ENCODE peak calls at places on chromosome 19, in four cellular contexts. H is tibial nerve, E is heart left ventricle, S is transverse colon. G is an unnamed sample.
A peak's percentile ranks its signal among the peaks of the same experiment; 100 is the strongest.

GRCh38 chr19:294341-294818 is 3.2 kb upstream of the PLPP2 start:
- DNase-seq in E (no peak), H (no peak), S (no peak), G (no peak)

GRCh38 chr19:39104104-39104708 is 20.0 kb downstream of the ACP7 start:
- DNase-seq in H (no peak), E (no peak), S (no peak), G (no peak)

GRCh38 chr19:4976412-4977298 is 7.7 kb downstream of the KDM4B start:
- DNase-seq in S (peak; percentile 66), E (peak; percentile 86), H (peak; percentile 85), G (peak; percentile 91)

GRCh38 chr19:50510121-50510670 is 795 bp downstream of the JOSD2 start:
- DNase-seq in E (peak; percentile 56), S (no peak), H (no peak), G (no peak)

GRCh38 chr19:48780684-48781391 is 25.5 kb downstream of the FGF21 start:
- DNase-seq in E (no peak), S (no peak), H (peak; percentile 18), G (no peak)

GRCh38 chr19:47356900-47357299 is 7.8 kb downstream of the DHX34 start:
- DNase-seq in E (no peak), H (no peak), S (no peak), G (no peak)

GRCh38 chr19:10112037-10112751 is 701 bp downstream of the P2RY11 start:
- DNase-seq in E (no peak), S (peak; percentile 14), H (no peak), G (peak; percentile 44)

GRCh38 chr19:29785955-29786589 is 25.7 kb upstream of the CCNE1 start:
- DNase-seq in S (no peak), H (no peak), E (no peak), G (no peak)

GRCh38 chr19:19049406-19049805 is 14.4 kb upstream of the SLC25A42 start:
- DNase-seq in S (no peak), H (no peak), E (no peak), G (no peak)

GRCh38 chr19:52689804-52690394 is 44.9 kb downstream of the ZNF611 start:
- DNase-seq in H (peak; percentile 29), S (peak; percentile 30), E (peak; percentile 58), G (peak; percentile 89)

GRCh38 chr19:34480971-34481821 is at the start of gene WTIP:
- DNase-seq in E (peak; percentile 84), H (peak; percentile 43), S (peak; percentile 41), G (peak; percentile 59)

GRCh38 chr19:48329167-48329891 is 4.0 kb downstream of the EMP3 start:
- DNase-seq in H (no peak), E (no peak), S (peak; percentile 49), G (no peak)

GRCh38 chr19:50718255-50719118 is 1.1 kb downstream of the SHANK1 start:
- DNase-seq in H (no peak), E (peak; percentile 33), S (no peak), G (peak; percentile 78)

GRCh38 chr19:48274173-48274572 is 4.3 kb downstream of the ZNF114 start:
- DNase-seq in H (no peak), E (no peak), S (no peak), G (no peak)

GRCh38 chr19:31350693-31351211 is 1.5 kb upstream of the TSHZ3 start:
- DNase-seq in H (no peak), E (peak; percentile 62), S (peak; percentile 41), G (peak; percentile 40)

GRCh38 chr19:8028951-8029491 is 23.5 kb upstream of the CCL25 start:
- DNase-seq in S (no peak), E (peak; percentile 32), H (no peak), G (no peak)

GRCh38 chr19:51119675-51120074 is 5.0 kb upstream of the SIGLEC9 start:
- DNase-seq in E (no peak), H (no peak), S (no peak), G (no peak)

GRCh38 chr19:42850981-42851717 is 28.4 kb downstream of the PSG1 start:
- DNase-seq in E (peak; percentile 59), S (peak; percentile 15), H (peak; percentile 34), G (peak; percentile 23)

GRCh38 chr19:4913996-4914735 is 4.9 kb downstream of the UHRF1 start:
- DNase-seq in S (peak; percentile 17), H (no peak), E (no peak), G (no peak)

GRCh38 chr19:1469936-1470863 is 8.8 kb downstream of the C19orf25 start:
- DNase-seq in E (no peak), H (no peak), S (peak; percentile 67), G (peak; percentile 90)

GRCh38 chr19:55930996-55931515 is 1.1 kb downstream of the NLRP13 start:
- DNase-seq in S (no peak), H (no peak), E (no peak), G (no peak)

GRCh38 chr19:43464089-43464775 is 1.2 kb downstream of the LYPD3 start:
- DNase-seq in S (peak; percentile 81), H (peak; percentile 84), E (no peak), G (peak; percentile 79)

GRCh38 chr19:34502582-34503545 is 21.3 kb downstream of the WTIP start:
- DNase-seq in H (no peak), S (no peak), E (no peak), G (no peak)

GRCh38 chr19:15239337-15239949 is 7.2 kb upstream of the EPHX3 start:
- DNase-seq in S (no peak), E (no peak), H (no peak), G (no peak)

GRCh38 chr19:15241259-15241658 is 9.0 kb upstream of the EPHX3 start:
- DNase-seq in E (no peak), H (no peak), S (no peak), G (no peak)

GRCh38 chr19:15238639-15239155 is 6.4 kb upstream of the EPHX3 start:
- DNase-seq in E (no peak), S (no peak), H (no peak), G (no peak)

GRCh38 chr19:15237759-15238638 is 5.8 kb upstream of the EPHX3 start:
- DNase-seq in H (no peak), E (no peak), S (no peak), G (no peak)

GRCh38 chr19:15240539-15240938 is 8.3 kb upstream of the EPHX3 start:
- DNase-seq in S (no peak), H (no peak), E (no peak), G (no peak)
- TF ChIP-seq POLR2A in S (no peak), H (no peak), E (no peak), G (no peak)

GRCh38 chr19:17755533-17755885 is 4.2 kb downstream of the FCHO1 start:
- DNase-seq in S (no peak), H (no peak), E (no peak), G (no peak)
- TF ChIP-seq POLR2A in S (no peak), H (no peak), E (no peak), G (no peak)

DNA sequence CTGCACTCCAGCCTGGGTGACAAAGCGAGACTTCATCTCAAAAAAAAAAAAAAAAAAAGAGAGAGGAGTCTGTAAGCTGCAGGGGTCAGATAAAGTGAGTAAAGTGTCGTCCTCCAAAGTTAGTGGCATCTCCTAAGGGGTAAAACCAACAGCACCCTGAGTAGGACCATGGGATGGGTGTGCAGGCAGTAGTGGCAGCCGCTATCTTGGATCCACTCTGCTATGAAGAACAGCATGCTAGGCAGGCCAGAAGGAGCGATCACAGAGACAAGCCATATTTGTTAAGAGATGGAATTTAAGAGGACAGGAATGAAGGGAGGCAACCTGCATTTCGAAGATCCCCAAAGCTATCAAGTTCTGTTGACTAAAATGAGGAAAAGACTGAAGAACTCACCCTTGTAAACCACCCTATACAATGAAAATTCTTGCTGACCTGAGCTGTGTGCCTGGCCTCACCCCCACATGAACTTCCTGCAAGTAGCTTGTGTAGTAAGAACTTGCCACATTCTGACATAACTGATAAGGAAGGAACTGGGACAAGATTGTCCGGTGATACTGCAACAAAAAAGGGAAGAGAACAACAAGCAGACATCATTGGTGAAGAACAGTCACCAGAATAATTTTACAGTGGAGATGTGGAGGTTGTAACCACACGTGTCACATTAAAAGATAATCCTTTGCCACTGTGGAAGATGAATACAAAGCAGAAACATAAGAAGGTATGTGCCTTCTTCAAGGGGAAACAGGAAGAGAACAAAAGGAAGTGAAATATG is 16.2 kb downstream of the DPY19L3 start:
- DNase-seq in E (no peak), H (no peak), S (no peak), G (peak; percentile 44)
- TF ChIP-seq POLR2A in E (no peak), H (no peak), S (no peak), G (no peak)

DNA sequence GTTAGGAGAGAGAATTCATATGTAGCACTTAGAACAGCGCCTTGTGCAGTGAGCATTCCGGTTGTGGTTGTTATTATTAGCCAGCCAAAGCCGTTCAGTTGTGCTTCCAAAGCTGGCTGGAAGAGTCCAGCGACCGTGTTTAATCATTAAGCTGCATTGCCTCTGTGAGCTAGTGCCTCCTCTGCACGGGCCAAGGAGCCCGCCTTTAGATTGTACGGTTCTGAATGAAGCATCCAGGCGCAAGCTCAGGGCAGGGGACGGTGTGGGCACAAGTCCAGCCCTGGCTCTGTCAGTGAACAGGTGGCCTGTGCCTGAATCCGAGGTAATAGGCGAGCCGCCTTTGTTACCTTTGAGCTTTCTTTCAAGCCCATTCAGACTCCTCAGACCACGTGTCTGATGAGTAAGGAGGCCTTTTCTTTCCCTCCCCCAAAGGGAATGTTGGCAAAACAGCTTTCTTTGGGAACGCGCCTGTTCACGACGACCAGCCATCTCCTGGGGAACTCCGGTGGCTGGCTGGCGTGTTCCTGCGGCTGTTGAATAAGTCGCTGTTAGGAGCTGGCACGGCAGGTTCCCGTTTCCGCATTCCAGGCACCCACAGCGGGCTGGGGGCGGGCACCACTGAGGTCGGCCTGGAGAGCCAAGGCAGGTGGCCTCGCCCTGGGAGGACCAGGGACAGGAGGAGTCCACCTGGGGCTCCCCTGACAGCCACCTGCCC is 25.1 kb downstream of the SIPA1L3 start:
- DNase-seq in E (no peak), S (peak; percentile 89), H (no peak), G (peak; percentile 92)
- TF ChIP-seq POLR2A in E (no peak), S (peak; percentile 68), H (no peak), G (peak; percentile 9)

GRCh38 chr19:41352279-41352608 is 1.5 kb downstream of the TGFB1 start:
- DNase-seq in H (no peak), E (no peak), S (no peak), G (no peak)

GRCh38 chr19:41351339-41352245 is 2.1 kb downstream of the TGFB1 start:
- DNase-seq in E (peak; percentile 76), H (peak; percentile 53), S (peak; percentile 79), G (peak; percentile 78)

GRCh38 chr19:41353466-41354342 is at the start of gene TGFB1:
- DNase-seq in S (peak; percentile 90), E (peak; percentile 90), H (peak; percentile 79), G (peak; percentile 97)

GRCh38 chr19:41352609-41353465 is 885 bp downstream of the TGFB1 start:
- DNase-seq in E (peak; percentile 66), H (peak; percentile 49), S (peak; percentile 78), G (peak; percentile 95)

GRCh38 chr19:41350735-41351338 is 2.9 kb downstream of the TGFB1 start:
- DNase-seq in S (no peak), H (no peak), E (no peak), G (no peak)
- TF ChIP-seq POLR2A in S (no peak), H (no peak), E (no peak), G (no peak)

GRCh38 chr19:45646345-45646698 is 7.1 kb upstream of the EML2 start:
- DNase-seq in S (no peak), E (no peak), H (no peak), G (no peak)
- TF ChIP-seq POLR2A in S (no peak), E (no peak), H (no peak), G (no peak)